ENCODE peak calls at places on chromosomes 5 and 9, in ten cellular contexts. One of them, this sample, is unnamed.

GRCh38 chr5:59640411-59640810 is 253.1 kb downstream of the PDE4D start:
- ATAC-seq in SK-N-SH treated with all-trans-retinoic acid at 6 μM for 48 hours: peak
- ATAC-seq in gastrocnemius medialis: peak
- ATAC-seq in psoas muscle: peak
- ATAC-seq in heart left ventricle: peak
- ATAC-seq in activated naive CD8-positive, alpha-beta T cell treated with anti-CD3 and anti-CD28 coated beads, Interleukin-2, amount 50 U/mL, for 24 hours: no peak
- ATAC-seq in CD8-positive, alpha-beta T cell: no peak
- ATAC-seq in natural killer cell treated with Interleukin-12 subunit alpha and Interleukin-12 subunit beta and Interleukin-15 and Interleukin-18, amount 100 ng/mL, for 72 hours: no peak
- ATAC-seq in IMR-90: no peak
- ATAC-seq in mucosa of descending colon: no peak
- ATAC-seq in this sample: no peak

GRCh38 chr9:6973762-6974161 is 216.0 kb downstream of the KDM4C start:
- ATAC-seq in natural killer cell treated with Interleukin-12 subunit alpha and Interleukin-12 subunit beta and Interleukin-15 and Interleukin-18, amount 100 ng/mL, for 72 hours: peak
- ATAC-seq in CD8-positive, alpha-beta T cell: no peak
- ATAC-seq in SK-N-SH treated with all-trans-retinoic acid at 6 μM for 48 hours: no peak
- ATAC-seq in gastrocnemius medialis: no peak
- ATAC-seq in heart left ventricle: no peak
- ATAC-seq in psoas muscle: no peak
- ATAC-seq in IMR-90: no peak
- ATAC-seq in mucosa of descending colon: no peak
- ATAC-seq in activated naive CD8-positive, alpha-beta T cell treated with anti-CD3 and anti-CD28 coated beads, Interleukin-2, amount 50 U/mL, for 24 hours: peak
- ATAC-seq in this sample: peak

GRCh38 chr9:106726070-106726815 is 136.7 kb upstream of the ZNF462 start:
- ATAC-seq in IMR-90: no peak
- ATAC-seq in natural killer cell treated with Interleukin-12 subunit alpha and Interleukin-12 subunit beta and Interleukin-15 and Interleukin-18, amount 100 ng/mL, for 72 hours: no peak
- ATAC-seq in activated naive CD8-positive, alpha-beta T cell treated with anti-CD3 and anti-CD28 coated beads, Interleukin-2, amount 50 U/mL, for 24 hours: no peak
- ATAC-seq in mucosa of descending colon: no peak
- ATAC-seq in psoas muscle: peak
- ATAC-seq in gastrocnemius medialis: peak
- ATAC-seq in heart left ventricle: peak
- ATAC-seq in CD8-positive, alpha-beta T cell: no peak
- ATAC-seq in SK-N-SH treated with all-trans-retinoic acid at 6 μM for 48 hours: no peak
- ATAC-seq in this sample: no peak

GRCh38 chr9:2120926-2121689 is 106.0 kb downstream of the SMARCA2 start:
- ATAC-seq in psoas muscle: no peak
- ATAC-seq in heart left ventricle: no peak
- ATAC-seq in mucosa of descending colon: no peak
- ATAC-seq in SK-N-SH treated with all-trans-retinoic acid at 6 μM for 48 hours: peak
- ATAC-seq in natural killer cell treated with Interleukin-12 subunit alpha and Interleukin-12 subunit beta and Interleukin-15 and Interleukin-18, amount 100 ng/mL, for 72 hours: no peak
- ATAC-seq in CD8-positive, alpha-beta T cell: no peak
- ATAC-seq in activated naive CD8-positive, alpha-beta T cell treated with anti-CD3 and anti-CD28 coated beads, Interleukin-2, amount 50 U/mL, for 24 hours: no peak
- ATAC-seq in gastrocnemius medialis: no peak
- ATAC-seq in IMR-90: peak
- ATAC-seq in this sample: no peak

GRCh38 chr9:99181206-99181605 is 40.5 kb downstream of the ALG2 start:
- ATAC-seq in mucosa of descending colon: no peak
- ATAC-seq in SK-N-SH treated with all-trans-retinoic acid at 6 μM for 48 hours: no peak
- ATAC-seq in gastrocnemius medialis: no peak
- ATAC-seq in heart left ventricle: no peak
- ATAC-seq in psoas muscle: no peak
- ATAC-seq in activated naive CD8-positive, alpha-beta T cell treated with anti-CD3 and anti-CD28 coated beads, Interleukin-2, amount 50 U/mL, for 24 hours: no peak
- ATAC-seq in IMR-90: no peak
- ATAC-seq in natural killer cell treated with Interleukin-12 subunit alpha and Interleukin-12 subunit beta and Interleukin-15 and Interleukin-18, amount 100 ng/mL, for 72 hours: no peak
- ATAC-seq in CD8-positive, alpha-beta T cell: no peak
- ATAC-seq in this sample: no peak

GRCh38 chr5:160054831-160055230 is 45.9 kb downstream of the TTC1 start:
- ATAC-seq in natural killer cell treated with Interleukin-12 subunit alpha and Interleukin-12 subunit beta and Interleukin-15 and Interleukin-18, amount 100 ng/mL, for 72 hours: no peak
- ATAC-seq in activated naive CD8-positive, alpha-beta T cell treated with anti-CD3 and anti-CD28 coated beads, Interleukin-2, amount 50 U/mL, for 24 hours: no peak
- ATAC-seq in IMR-90: peak
- ATAC-seq in psoas muscle: no peak
- ATAC-seq in heart left ventricle: no peak
- ATAC-seq in CD8-positive, alpha-beta T cell: no peak
- ATAC-seq in mucosa of descending colon: peak
- ATAC-seq in SK-N-SH treated with all-trans-retinoic acid at 6 μM for 48 hours: no peak
- ATAC-seq in gastrocnemius medialis: no peak
- ATAC-seq in this sample: no peak

GRCh38 chr9:82570226-82570625 is 492.7 kb downstream of the RASEF start:
- ATAC-seq in heart left ventricle: no peak
- ATAC-seq in natural killer cell treated with Interleukin-12 subunit alpha and Interleukin-12 subunit beta and Interleukin-15 and Interleukin-18, amount 100 ng/mL, for 72 hours: no peak
- ATAC-seq in CD8-positive, alpha-beta T cell: no peak
- ATAC-seq in mucosa of descending colon: peak
- ATAC-seq in psoas muscle: no peak
- ATAC-seq in SK-N-SH treated with all-trans-retinoic acid at 6 μM for 48 hours: no peak
- ATAC-seq in IMR-90: no peak
- ATAC-seq in gastrocnemius medialis: no peak
- ATAC-seq in activated naive CD8-positive, alpha-beta T cell treated with anti-CD3 and anti-CD28 coated beads, Interleukin-2, amount 50 U/mL, for 24 hours: no peak
- ATAC-seq in this sample: no peak

GRCh38 chr5:180494510-180495181 is 467 bp downstream of the CNOT6 start:
- ATAC-seq in CD8-positive, alpha-beta T cell: peak
- ATAC-seq in heart left ventricle: no peak
- ATAC-seq in IMR-90: peak
- ATAC-seq in gastrocnemius medialis: peak
- ATAC-seq in mucosa of descending colon: peak
- ATAC-seq in SK-N-SH treated with all-trans-retinoic acid at 6 μM for 48 hours: peak
- ATAC-seq in activated naive CD8-positive, alpha-beta T cell treated with anti-CD3 and anti-CD28 coated beads, Interleukin-2, amount 50 U/mL, for 24 hours: peak
- ATAC-seq in psoas muscle: peak
- ATAC-seq in natural killer cell treated with Interleukin-12 subunit alpha and Interleukin-12 subunit beta and Interleukin-15 and Interleukin-18, amount 100 ng/mL, for 72 hours: peak
- ATAC-seq in this sample: peak

GRCh38 chr5:147464211-147464610 is 45.7 kb downstream of the DPYSL3 start:
- ATAC-seq in psoas muscle: no peak
- ATAC-seq in activated naive CD8-positive, alpha-beta T cell treated with anti-CD3 and anti-CD28 coated beads, Interleukin-2, amount 50 U/mL, for 24 hours: no peak
- ATAC-seq in gastrocnemius medialis: no peak
- ATAC-seq in IMR-90: no peak
- ATAC-seq in natural killer cell treated with Interleukin-12 subunit alpha and Interleukin-12 subunit beta and Interleukin-15 and Interleukin-18, amount 100 ng/mL, for 72 hours: no peak
- ATAC-seq in CD8-positive, alpha-beta T cell: no peak
- ATAC-seq in SK-N-SH treated with all-trans-retinoic acid at 6 μM for 48 hours: peak
- ATAC-seq in mucosa of descending colon: no peak
- ATAC-seq in heart left ventricle: no peak
- ATAC-seq in this sample: no peak

GRCh38 chr5:158819840-158820620 is 279.7 kb downstream of the EBF1 start:
- ATAC-seq in activated naive CD8-positive, alpha-beta T cell treated with anti-CD3 and anti-CD28 coated beads, Interleukin-2, amount 50 U/mL, for 24 hours: peak
- ATAC-seq in IMR-90: no peak
- ATAC-seq in SK-N-SH treated with all-trans-retinoic acid at 6 μM for 48 hours: no peak
- ATAC-seq in natural killer cell treated with Interleukin-12 subunit alpha and Interleukin-12 subunit beta and Interleukin-15 and Interleukin-18, amount 100 ng/mL, for 72 hours: peak
- ATAC-seq in gastrocnemius medialis: no peak
- ATAC-seq in mucosa of descending colon: peak
- ATAC-seq in psoas muscle: no peak
- ATAC-seq in heart left ventricle: no peak
- ATAC-seq in CD8-positive, alpha-beta T cell: no peak
- ATAC-seq in this sample: peak

GRCh38 chr5:144191998-144192397 is 21.3 kb downstream of the KCTD16 start:
- ATAC-seq in heart left ventricle: no peak
- ATAC-seq in IMR-90: peak
- ATAC-seq in CD8-positive, alpha-beta T cell: peak
- ATAC-seq in psoas muscle: no peak
- ATAC-seq in SK-N-SH treated with all-trans-retinoic acid at 6 μM for 48 hours: peak
- ATAC-seq in natural killer cell treated with Interleukin-12 subunit alpha and Interleukin-12 subunit beta and Interleukin-15 and Interleukin-18, amount 100 ng/mL, for 72 hours: peak
- ATAC-seq in activated naive CD8-positive, alpha-beta T cell treated with anti-CD3 and anti-CD28 coated beads, Interleukin-2, amount 50 U/mL, for 24 hours: peak
- ATAC-seq in mucosa of descending colon: peak
- ATAC-seq in gastrocnemius medialis: no peak
- ATAC-seq in this sample: peak

GRCh38 chr9:76810377-76810957 is 46.2 kb downstream of the PCA3 start:
- ATAC-seq in activated naive CD8-positive, alpha-beta T cell treated with anti-CD3 and anti-CD28 coated beads, Interleukin-2, amount 50 U/mL, for 24 hours: no peak
- ATAC-seq in CD8-positive, alpha-beta T cell: no peak
- ATAC-seq in SK-N-SH treated with all-trans-retinoic acid at 6 μM for 48 hours: peak
- ATAC-seq in mucosa of descending colon: peak
- ATAC-seq in natural killer cell treated with Interleukin-12 subunit alpha and Interleukin-12 subunit beta and Interleukin-15 and Interleukin-18, amount 100 ng/mL, for 72 hours: no peak
- ATAC-seq in gastrocnemius medialis: peak
- ATAC-seq in psoas muscle: peak
- ATAC-seq in IMR-90: peak
- ATAC-seq in heart left ventricle: no peak
- ATAC-seq in this sample: no peak

GRCh38 chr9:35909687-35910612 is 660 bp downstream of the SPAAR start:
- ATAC-seq in gastrocnemius medialis: no peak
- ATAC-seq in natural killer cell treated with Interleukin-12 subunit alpha and Interleukin-12 subunit beta and Interleukin-15 and Interleukin-18, amount 100 ng/mL, for 72 hours: no peak
- ATAC-seq in IMR-90: no peak
- ATAC-seq in heart left ventricle: no peak
- ATAC-seq in activated naive CD8-positive, alpha-beta T cell treated with anti-CD3 and anti-CD28 coated beads, Interleukin-2, amount 50 U/mL, for 24 hours: no peak
- ATAC-seq in CD8-positive, alpha-beta T cell: no peak
- ATAC-seq in mucosa of descending colon: no peak
- ATAC-seq in SK-N-SH treated with all-trans-retinoic acid at 6 μM for 48 hours: no peak
- ATAC-seq in psoas muscle: no peak
- ATAC-seq in this sample: no peak

GRCh38 chr5:77368367-77368766 is 123.7 kb downstream of the WDR41 start:
- ATAC-seq in SK-N-SH treated with all-trans-retinoic acid at 6 μM for 48 hours: no peak
- ATAC-seq in IMR-90: no peak
- ATAC-seq in psoas muscle: no peak
- ATAC-seq in mucosa of descending colon: no peak
- ATAC-seq in natural killer cell treated with Interleukin-12 subunit alpha and Interleukin-12 subunit beta and Interleukin-15 and Interleukin-18, amount 100 ng/mL, for 72 hours: peak
- ATAC-seq in gastrocnemius medialis: no peak
- ATAC-seq in activated naive CD8-positive, alpha-beta T cell treated with anti-CD3 and anti-CD28 coated beads, Interleukin-2, amount 50 U/mL, for 24 hours: peak
- ATAC-seq in CD8-positive, alpha-beta T cell: no peak
- ATAC-seq in heart left ventricle: peak
- ATAC-seq in this sample: no peak

GRCh38 chr5:143261748-143262392 is 141.6 kb downstream of the NR3C1 start:
- ATAC-seq in activated naive CD8-positive, alpha-beta T cell treated with anti-CD3 and anti-CD28 coated beads, Interleukin-2, amount 50 U/mL, for 24 hours: peak
- ATAC-seq in CD8-positive, alpha-beta T cell: no peak
- ATAC-seq in gastrocnemius medialis: no peak
- ATAC-seq in psoas muscle: no peak
- ATAC-seq in heart left ventricle: no peak
- ATAC-seq in SK-N-SH treated with all-trans-retinoic acid at 6 μM for 48 hours: no peak
- ATAC-seq in mucosa of descending colon: no peak
- ATAC-seq in natural killer cell treated with Interleukin-12 subunit alpha and Interleukin-12 subunit beta and Interleukin-15 and Interleukin-18, amount 100 ng/mL, for 72 hours: peak
- ATAC-seq in IMR-90: peak
- ATAC-seq in this sample: peak

GRCh38 chr9:131567910-131568309 is 22.6 kb downstream of the PRRT1B start:
- ATAC-seq in mucosa of descending colon: no peak
- ATAC-seq in gastrocnemius medialis: peak
- ATAC-seq in CD8-positive, alpha-beta T cell: no peak
- ATAC-seq in IMR-90: no peak
- ATAC-seq in natural killer cell treated with Interleukin-12 subunit alpha and Interleukin-12 subunit beta and Interleukin-15 and Interleukin-18, amount 100 ng/mL, for 72 hours: peak
- ATAC-seq in psoas muscle: no peak
- ATAC-seq in activated naive CD8-positive, alpha-beta T cell treated with anti-CD3 and anti-CD28 coated beads, Interleukin-2, amount 50 U/mL, for 24 hours: no peak
- ATAC-seq in SK-N-SH treated with all-trans-retinoic acid at 6 μM for 48 hours: no peak
- ATAC-seq in heart left ventricle: no peak
- ATAC-seq in this sample: peak

GRCh38 chr9:137305060-137305787 is 3.2 kb upstream of the NRARP start:
- ATAC-seq in SK-N-SH treated with all-trans-retinoic acid at 6 μM for 48 hours: no peak
- ATAC-seq in psoas muscle: peak
- ATAC-seq in activated naive CD8-positive, alpha-beta T cell treated with anti-CD3 and anti-CD28 coated beads, Interleukin-2, amount 50 U/mL, for 24 hours: peak
- ATAC-seq in IMR-90: no peak
- ATAC-seq in heart left ventricle: peak
- ATAC-seq in CD8-positive, alpha-beta T cell: peak
- ATAC-seq in mucosa of descending colon: peak
- ATAC-seq in natural killer cell treated with Interleukin-12 subunit alpha and Interleukin-12 subunit beta and Interleukin-15 and Interleukin-18, amount 100 ng/mL, for 72 hours: peak
- ATAC-seq in gastrocnemius medialis: peak
- ATAC-seq in this sample: peak

GRCh38 chr5:142697356-142697807 is 11.5 kb upstream of the FGF1 start:
- ATAC-seq in IMR-90: peak
- ATAC-seq in psoas muscle: peak
- ATAC-seq in gastrocnemius medialis: peak
- ATAC-seq in mucosa of descending colon: peak
- ATAC-seq in natural killer cell treated with Interleukin-12 subunit alpha and Interleukin-12 subunit beta and Interleukin-15 and Interleukin-18, amount 100 ng/mL, for 72 hours: no peak
- ATAC-seq in heart left ventricle: peak
- ATAC-seq in activated naive CD8-positive, alpha-beta T cell treated with anti-CD3 and anti-CD28 coated beads, Interleukin-2, amount 50 U/mL, for 24 hours: no peak
- ATAC-seq in CD8-positive, alpha-beta T cell: no peak
- ATAC-seq in SK-N-SH treated with all-trans-retinoic acid at 6 μM for 48 hours: peak
- ATAC-seq in this sample: no peak

GRCh38 chr9:80204054-80204453 is 632.3 kb downstream of the TLE4 start:
- ATAC-seq in psoas muscle: no peak
- ATAC-seq in gastrocnemius medialis: no peak
- ATAC-seq in SK-N-SH treated with all-trans-retinoic acid at 6 μM for 48 hours: no peak
- ATAC-seq in natural killer cell treated with Interleukin-12 subunit alpha and Interleukin-12 subunit beta and Interleukin-15 and Interleukin-18, amount 100 ng/mL, for 72 hours: no peak
- ATAC-seq in heart left ventricle: no peak
- ATAC-seq in mucosa of descending colon: no peak
- ATAC-seq in IMR-90: peak
- ATAC-seq in activated naive CD8-positive, alpha-beta T cell treated with anti-CD3 and anti-CD28 coated beads, Interleukin-2, amount 50 U/mL, for 24 hours: no peak
- ATAC-seq in CD8-positive, alpha-beta T cell: no peak
- ATAC-seq in this sample: no peak

GRCh38 chr5:82593481-82593880 is 315.3 kb upstream of the RPS23 start:
- ATAC-seq in CD8-positive, alpha-beta T cell: no peak
- ATAC-seq in gastrocnemius medialis: no peak
- ATAC-seq in IMR-90: no peak
- ATAC-seq in natural killer cell treated with Interleukin-12 subunit alpha and Interleukin-12 subunit beta and Interleukin-15 and Interleukin-18, amount 100 ng/mL, for 72 hours: no peak
- ATAC-seq in activated naive CD8-positive, alpha-beta T cell treated with anti-CD3 and anti-CD28 coated beads, Interleukin-2, amount 50 U/mL, for 24 hours: no peak
- ATAC-seq in psoas muscle: no peak
- ATAC-seq in SK-N-SH treated with all-trans-retinoic acid at 6 μM for 48 hours: no peak
- ATAC-seq in heart left ventricle: no peak
- ATAC-seq in mucosa of descending colon: no peak
- ATAC-seq in this sample: no peak

GRCh38 chr5:139149477-139150199 is 48.5 kb downstream of the SIL1 start:
- ATAC-seq in psoas muscle: no peak
- ATAC-seq in activated naive CD8-positive, alpha-beta T cell treated with anti-CD3 and anti-CD28 coated beads, Interleukin-2, amount 50 U/mL, for 24 hours: no peak
- ATAC-seq in SK-N-SH treated with all-trans-retinoic acid at 6 μM for 48 hours: no peak
- ATAC-seq in heart left ventricle: no peak
- ATAC-seq in mucosa of descending colon: peak
- ATAC-seq in gastrocnemius medialis: no peak
- ATAC-seq in CD8-positive, alpha-beta T cell: no peak
- ATAC-seq in natural killer cell treated with Interleukin-12 subunit alpha and Interleukin-12 subunit beta and Interleukin-15 and Interleukin-18, amount 100 ng/mL, for 72 hours: no peak
- ATAC-seq in IMR-90: peak
- ATAC-seq in this sample: peak

GRCh38 chr9:68740561-68740960 is 35.5 kb downstream of the PIP5K1B start:
- ATAC-seq in psoas muscle: no peak
- ATAC-seq in mucosa of descending colon: peak
- ATAC-seq in CD8-positive, alpha-beta T cell: no peak
- ATAC-seq in SK-N-SH treated with all-trans-retinoic acid at 6 μM for 48 hours: no peak
- ATAC-seq in activated naive CD8-positive, alpha-beta T cell treated with anti-CD3 and anti-CD28 coated beads, Interleukin-2, amount 50 U/mL, for 24 hours: no peak
- ATAC-seq in natural killer cell treated with Interleukin-12 subunit alpha and Interleukin-12 subunit beta and Interleukin-15 and Interleukin-18, amount 100 ng/mL, for 72 hours: no peak
- ATAC-seq in IMR-90: no peak
- ATAC-seq in heart left ventricle: peak
- ATAC-seq in gastrocnemius medialis: no peak
- ATAC-seq in this sample: no peak

GRCh38 chr5:102638912-102639652 is 116.0 kb upstream of the PAM start:
- ATAC-seq in mucosa of descending colon: no peak
- ATAC-seq in IMR-90: no peak
- ATAC-seq in activated naive CD8-positive, alpha-beta T cell treated with anti-CD3 and anti-CD28 coated beads, Interleukin-2, amount 50 U/mL, for 24 hours: no peak
- ATAC-seq in heart left ventricle: peak
- ATAC-seq in SK-N-SH treated with all-trans-retinoic acid at 6 μM for 48 hours: peak
- ATAC-seq in CD8-positive, alpha-beta T cell: no peak
- ATAC-seq in natural killer cell treated with Interleukin-12 subunit alpha and Interleukin-12 subunit beta and Interleukin-15 and Interleukin-18, amount 100 ng/mL, for 72 hours: no peak
- ATAC-seq in psoas muscle: no peak
- ATAC-seq in gastrocnemius medialis: no peak
- ATAC-seq in this sample: no peak

GRCh38 chr9:105245720-105246161 is 1.3 kb downstream of the SLC44A1 start:
- ATAC-seq in gastrocnemius medialis: no peak
- ATAC-seq in natural killer cell treated with Interleukin-12 subunit alpha and Interleukin-12 subunit beta and Interleukin-15 and Interleukin-18, amount 100 ng/mL, for 72 hours: no peak
- ATAC-seq in heart left ventricle: no peak
- ATAC-seq in IMR-90: no peak
- ATAC-seq in SK-N-SH treated with all-trans-retinoic acid at 6 μM for 48 hours: no peak
- ATAC-seq in mucosa of descending colon: no peak
- ATAC-seq in psoas muscle: no peak
- ATAC-seq in activated naive CD8-positive, alpha-beta T cell treated with anti-CD3 and anti-CD28 coated beads, Interleukin-2, amount 50 U/mL, for 24 hours: no peak
- ATAC-seq in CD8-positive, alpha-beta T cell: no peak
- ATAC-seq in this sample: no peak

GRCh38 chr9:93114984-93115335 is 18.9 kb downstream of the CARD19 start:
- ATAC-seq in activated naive CD8-positive, alpha-beta T cell treated with anti-CD3 and anti-CD28 coated beads, Interleukin-2, amount 50 U/mL, for 24 hours: no peak
- ATAC-seq in CD8-positive, alpha-beta T cell: no peak
- ATAC-seq in natural killer cell treated with Interleukin-12 subunit alpha and Interleukin-12 subunit beta and Interleukin-15 and Interleukin-18, amount 100 ng/mL, for 72 hours: no peak
- ATAC-seq in psoas muscle: no peak
- ATAC-seq in heart left ventricle: no peak
- ATAC-seq in IMR-90: no peak
- ATAC-seq in SK-N-SH treated with all-trans-retinoic acid at 6 μM for 48 hours: no peak
- ATAC-seq in gastrocnemius medialis: no peak
- ATAC-seq in mucosa of descending colon: no peak
- ATAC-seq in this sample: no peak

GRCh38 chr9:137564134-137564533 is 12.5 kb downstream of the MRPL41 start:
- ATAC-seq in activated naive CD8-positive, alpha-beta T cell treated with anti-CD3 and anti-CD28 coated beads, Interleukin-2, amount 50 U/mL, for 24 hours: no peak
- ATAC-seq in natural killer cell treated with Interleukin-12 subunit alpha and Interleukin-12 subunit beta and Interleukin-15 and Interleukin-18, amount 100 ng/mL, for 72 hours: no peak
- ATAC-seq in gastrocnemius medialis: no peak
- ATAC-seq in psoas muscle: no peak
- ATAC-seq in mucosa of descending colon: no peak
- ATAC-seq in heart left ventricle: no peak
- ATAC-seq in IMR-90: no peak
- ATAC-seq in SK-N-SH treated with all-trans-retinoic acid at 6 μM for 48 hours: no peak
- ATAC-seq in CD8-positive, alpha-beta T cell: no peak
- ATAC-seq in this sample: no peak